ENCODE peak calls at places on chromosomes 11 and 22, in four cellular contexts. P, E, V and R are unnamed samples.

GRCh38 chr11:120403966-120404365 is 67.8 kb downstream of the ARHGEF12 start:
- DNase-seq in P (no peak), E (no peak), V (no peak), R (no peak)

GRCh38 chr11:47248304-47248663 is 330 bp downstream of the ACP2 start:
- DNase-seq in P (no peak), E (no peak), V (no peak), R (no peak)

GRCh38 chr22:48424201-48424627 is 1403.5 kb downstream of the BRD1 start:
- DNase-seq in P (no peak), E (no peak), V (no peak), R (no peak)

GRCh38 chr11:41789376-41789775 is 329.9 kb upstream of the LRRC4C start:
- DNase-seq in P (no peak), E (no peak), V (no peak), R (no peak)

GRCh38 chr22:30228509-30229359 is 17.8 kb downstream of the LIF start:
- DNase-seq in P (no peak), E (no peak), V (no peak), R (no peak)

GRCh38 chr11:10439924-10440323 is 15.1 kb upstream of the AMPD3 start:
- DNase-seq in P (no peak), E (no peak), V (no peak), R (no peak)

GRCh38 chr22:41197808-41198585 is 7.1 kb upstream of the L3MBTL2 start:
- DNase-seq in P (no peak), E (no peak), V (no peak), R (no peak)

GRCh38 chr11:34299284-34299961 is 58.4 kb downstream of the ABTB2 start:
- DNase-seq in P (no peak), E (no peak), V (no peak), R (no peak)

GRCh38 chr11:70742553-70743291 is 344.4 kb downstream of the CTTN start:
- DNase-seq in P (no peak), E (no peak), V (no peak), R (no peak)

GRCh38 chr22:41367039-41367679 is 14.6 kb upstream of the TEF start:
- DNase-seq in P (peak), E (no peak), V (peak), R (no peak)

GRCh38 chr11:22670803-22671202 is 4.4 kb downstream of the GAS2 start:
- DNase-seq in P (no peak), E (peak), V (peak), R (no peak)

GRCh38 chr22:24583221-24583971 is 9.5 kb downstream of the LRRC75B start:
- DNase-seq in P (no peak), E (no peak), V (peak), R (no peak)

GRCh38 chr22:16824718-16825687 is at the start of gene XKR3:
- DNase-seq in P (no peak), E (peak), V (no peak), R (no peak)

GRCh38 chr11:117221775-117222517 is 9.9 kb downstream of the PCSK7 start:
- DNase-seq in P (peak), E (no peak), V (peak), R (no peak)

GRCh38 chr11:47332791-47333525 is 19.5 kb downstream of the MYBPC3 start:
- DNase-seq in P (no peak), E (no peak), V (no peak), R (no peak)

GRCh38 chr11:2779499-2779980 is 79.7 kb upstream of the KCNQ1OT1 start:
- DNase-seq in P (no peak), E (no peak), V (no peak), R (no peak)

GRCh38 chr11:108414958-108415357 is 52.4 kb downstream of the C11orf65 start:
- DNase-seq in P (no peak), E (no peak), V (no peak), R (no peak)

GRCh38 chr11:122235615-122236014 is 119.6 kb upstream of the BLID start:
- DNase-seq in P (no peak), E (no peak), V (peak), R (no peak)

GRCh38 chr22:27045103-27045940 is 387.9 kb downstream of the MIAT start:
- DNase-seq in P (no peak), E (no peak), V (peak), R (no peak)

GRCh38 chr22:29879738-29880137 is 3.2 kb upstream of the MTMR3 start:
- DNase-seq in P (no peak), E (no peak), V (no peak), R (no peak)

GRCh38 chr11:43868852-43869567 is 11.6 kb upstream of the ALKBH3 start:
- DNase-seq in P (no peak), E (peak), V (peak), R (no peak)

GRCh38 chr11:117839936-117840813 is 15.6 kb upstream of the FXYD2 start:
- DNase-seq in P (no peak), E (no peak), V (no peak), R (no peak)

GRCh38 chr22:38176170-38176741 is 5.4 kb downstream of the PLA2G6 start:
- DNase-seq in P (no peak), E (peak), V (peak), R (peak)

GRCh38 chr11:469684-470667 is 19.9 kb downstream of the PTDSS2 start:
- DNase-seq in P (no peak), E (no peak), V (peak), R (no peak)
- TF ChIP-seq CTCF in P (no peak), E (no peak), V (peak), R (peak)

DNA sequence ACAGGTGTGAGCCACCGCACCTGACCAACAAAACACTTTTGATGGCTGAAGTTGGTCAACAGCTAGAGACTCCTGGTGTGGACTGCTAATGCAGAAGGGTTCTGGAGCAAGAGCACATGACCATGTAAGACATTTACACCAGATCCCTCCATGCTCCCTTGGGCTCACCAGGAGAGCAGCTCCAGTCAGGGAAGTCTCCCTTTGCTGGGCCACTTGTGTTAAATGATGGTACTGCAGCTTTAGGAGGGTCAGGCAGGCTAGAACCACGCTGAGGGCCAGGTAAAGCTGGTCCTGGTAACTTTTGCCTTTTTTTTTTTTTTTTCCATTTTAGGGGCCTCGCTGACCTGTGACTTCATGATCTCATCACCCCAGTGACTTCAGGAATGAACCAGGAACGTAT is 146.4 kb downstream of the FBXO7 start:
- DNase-seq in P (no peak), E (no peak), V (no peak), R (no peak)
- TF ChIP-seq CTCF in P (no peak), E (no peak), V (no peak), R (no peak)

DNA sequence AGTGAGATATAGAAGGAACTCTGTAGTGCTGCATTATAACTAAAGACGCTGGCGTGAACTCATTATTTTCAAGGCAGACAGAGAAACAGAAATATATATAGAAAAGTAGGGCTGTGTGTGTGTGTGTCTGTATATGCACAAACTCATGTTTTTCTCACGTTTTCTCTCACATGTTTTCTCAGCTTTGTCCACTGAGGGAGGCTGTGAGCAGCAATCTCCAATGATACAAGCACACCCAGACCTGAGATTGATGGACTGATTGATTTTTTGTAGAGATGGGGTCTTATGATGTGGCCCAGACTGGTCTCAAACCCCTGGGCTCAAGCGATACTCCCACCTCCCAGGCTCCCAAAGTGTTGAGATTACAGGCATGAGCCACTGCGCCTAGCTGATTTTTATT is 122.5 kb downstream of the SERGEF start:
- DNase-seq in P (no peak), E (no peak), V (no peak), R (no peak)
- TF ChIP-seq CTCF in P (no peak), E (no peak), V (no peak), R (no peak)

DNA sequence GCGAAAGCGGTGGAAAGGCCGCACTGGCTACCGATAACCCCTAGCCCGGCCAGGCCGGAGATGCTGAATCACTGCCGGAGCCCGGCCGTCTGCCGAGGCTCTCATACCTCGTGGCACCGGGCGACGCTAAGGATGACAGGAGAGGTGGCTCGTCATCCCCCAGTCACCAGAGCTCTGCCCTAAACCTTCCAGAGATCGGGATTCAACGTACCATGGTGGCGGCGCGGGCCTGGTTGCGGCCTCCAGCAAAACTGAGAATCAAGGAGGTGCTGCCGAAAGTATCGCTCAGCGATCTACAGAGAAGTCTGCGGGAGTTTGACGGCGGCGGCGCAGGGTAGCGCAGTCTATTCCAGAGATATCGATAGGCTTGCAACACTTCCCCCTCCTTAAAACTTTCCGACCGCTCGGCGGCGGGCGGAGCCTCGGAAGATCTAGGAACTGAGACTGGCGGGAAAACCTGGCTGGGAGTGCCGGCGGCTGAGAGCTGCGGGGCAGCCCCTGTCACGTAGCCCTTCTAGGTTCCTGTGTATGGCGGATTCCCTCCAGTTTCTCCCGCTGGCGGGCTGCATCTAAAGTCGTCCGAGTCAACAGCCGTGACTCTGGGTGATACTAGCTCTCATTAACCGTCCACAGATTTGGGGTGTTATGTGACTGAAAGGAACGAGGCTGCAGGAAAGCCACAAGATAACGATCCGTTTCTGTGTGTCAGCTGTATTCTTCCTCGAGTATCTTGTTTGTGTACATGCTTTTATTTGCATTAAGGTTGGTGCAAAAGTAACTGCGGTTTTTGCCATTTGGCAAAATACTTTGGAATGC is at the start of gene PSMA1:
- DNase-seq in P (peak), E (peak), V (peak), R (peak)
- TF ChIP-seq CTCF in P (no peak), E (no peak), V (no peak), R (peak)

DNA sequence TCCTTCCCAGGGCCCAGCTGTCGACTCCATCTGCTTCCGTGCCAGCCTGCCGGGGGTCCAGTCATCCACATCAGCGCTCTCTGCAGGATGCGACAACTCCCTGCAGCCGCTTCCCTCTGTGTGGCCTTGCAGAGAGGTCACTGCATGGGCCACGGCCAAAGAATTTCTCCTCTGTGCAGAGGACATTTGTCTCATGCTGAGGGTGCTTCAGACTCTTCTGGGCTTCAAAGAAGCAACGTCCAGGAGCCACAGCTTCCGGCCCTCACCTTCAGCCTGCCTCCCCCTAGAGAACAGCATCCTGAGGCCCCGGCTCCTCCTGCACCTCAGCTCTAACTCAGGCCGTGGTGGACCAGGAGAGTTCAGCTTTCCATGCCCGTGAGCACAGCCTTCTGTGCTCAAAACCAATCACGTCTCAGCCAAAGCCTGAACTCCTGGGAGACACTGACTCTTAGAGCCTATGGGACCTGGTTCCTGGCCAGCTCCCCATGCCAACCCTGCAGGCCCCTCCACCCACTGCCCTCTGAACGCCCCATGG is 258.9 kb downstream of the BRD1 start:
- DNase-seq in P (peak), E (no peak), V (no peak), R (no peak)
- TF ChIP-seq CTCF in P (no peak), E (no peak), V (no peak), R (no peak)

GRCh38 chr22:32444068-32444467 is 20.2 kb downstream of the BPIFC start:
- DNase-seq in P (no peak), E (peak), V (peak), R (no peak)
- TF ChIP-seq CTCF in P (no peak), E (no peak), V (no peak), R (no peak)

GRCh38 chr22:34841911-34842310 is 224.0 kb upstream of the ISX start:
- DNase-seq in P (no peak), E (no peak), V (no peak), R (no peak)

GRCh38 chr22:34845391-34845790 is 220.6 kb upstream of the ISX start:
- DNase-seq in P (no peak), E (no peak), V (no peak), R (no peak)

GRCh38 chr22:34841321-34841901 is 224.5 kb upstream of the ISX start:
- DNase-seq in P (no peak), E (no peak), V (no peak), R (no peak)

GRCh38 chr22:34847072-34847471 is 218.9 kb upstream of the ISX start:
- DNase-seq in P (no peak), E (no peak), V (no peak), R (no peak)

DNA sequence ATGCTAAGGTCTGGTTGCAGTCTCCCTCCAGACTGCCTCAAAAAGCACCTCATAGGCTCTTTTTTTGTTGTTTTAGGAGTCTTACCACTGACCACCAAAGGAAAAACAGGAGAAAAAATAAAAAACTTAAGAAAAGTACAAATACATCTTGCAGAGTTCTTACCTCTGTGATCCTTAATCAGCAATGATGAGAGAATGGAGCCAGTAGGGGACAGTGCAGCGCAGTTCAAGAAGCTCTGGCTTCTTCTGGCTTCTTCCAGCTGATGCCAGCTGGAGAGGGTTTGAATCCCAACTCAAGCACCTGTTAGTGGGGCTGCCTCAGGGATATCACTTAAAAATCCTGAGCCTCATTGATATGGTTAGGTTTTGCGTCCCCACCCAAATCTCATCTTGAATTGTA is 223.3 kb upstream of the ISX start:
- DNase-seq in P (no peak), E (no peak), V (no peak), R (no peak)
- TF ChIP-seq CTCF in P (no peak), E (no peak), V (no peak), R (no peak)

GRCh38 chr11:68690671-68691401 is 6.5 kb downstream of the GAL start:
- DNase-seq in P (no peak), E (no peak), V (no peak), R (no peak)
- TF ChIP-seq CTCF in P (no peak), E (no peak), V (no peak), R (no peak)

GRCh38 chr22:49632199-49633009 is 195.3 kb downstream of the BRD1 start:
- DNase-seq in P (no peak), E (peak), V (peak), R (no peak)
- TF ChIP-seq CTCF in P (no peak), E (peak), V (peak), R (peak)

DNA sequence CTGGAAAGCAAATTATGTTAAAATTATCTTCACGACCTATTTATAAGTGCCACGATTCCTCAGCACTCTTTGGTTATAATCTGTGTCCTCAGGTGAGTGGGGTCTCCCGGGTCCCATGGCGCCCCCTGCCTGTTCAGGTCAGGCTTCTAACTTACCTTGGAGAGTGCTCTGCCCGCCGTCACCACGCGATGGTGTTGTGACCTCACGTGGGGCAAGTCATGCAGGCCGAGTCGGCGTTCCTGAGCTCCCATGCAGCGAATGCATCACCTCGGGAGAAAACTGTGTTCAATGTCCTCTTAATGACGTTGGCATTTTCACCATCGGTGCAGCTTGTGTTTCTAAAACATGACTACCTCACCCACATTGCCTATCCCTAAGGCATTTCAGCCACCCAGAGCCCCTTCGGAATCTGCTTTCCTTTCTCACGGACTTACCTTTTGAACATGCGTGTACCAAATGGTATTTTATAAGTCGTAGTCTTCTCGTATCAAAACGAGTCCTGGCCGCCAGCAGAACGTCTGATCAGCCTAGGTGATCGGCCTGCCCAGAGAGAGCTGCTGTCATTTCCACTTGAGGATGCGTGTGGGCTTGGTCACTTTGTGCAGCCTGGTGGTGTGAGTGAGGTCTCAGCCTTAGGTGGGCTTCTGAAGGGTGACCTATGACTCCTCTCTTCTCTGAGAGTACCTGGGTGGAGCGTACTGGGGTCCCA is 64.8 kb downstream of the TBC1D22A start:
- DNase-seq in P (no peak), E (no peak), V (no peak), R (no peak)
- TF ChIP-seq CTCF in P (no peak), E (no peak), V (no peak), R (no peak)